ENCODE peak calls at places on chromosomes 7 and 10, in nine cellular contexts. J is OCI-LY7, M is astrocyte of the cerebellum, T is choroid plexus epithelial cell, G is A549, Z is testis, O is heart left ventricle, P is neural progenitor cell, W is foreskin fibroblast. I is an unnamed sample.

GRCh38 chr7:51224811-51225581 is 91.6 kb downstream of the COBL start:
- DNase-seq in J (no peak), M (no peak), T (no peak), G (peak), Z (no peak), O (no peak), P (peak), W (no peak), I (no peak)

GRCh38 chr7:92717601-92717981 is 118.8 kb downstream of the CDK6 start:
- DNase-seq in J (no peak), M (peak), T (no peak), G (no peak), Z (no peak), O (no peak), P (no peak), W (no peak), I (no peak)

GRCh38 chr7:18496336-18496700 is 769 bp downstream of the HDAC9 start:
- DNase-seq in J (no peak), M (no peak), T (peak), G (no peak), Z (no peak), O (no peak), P (no peak), W (no peak), I (no peak)

GRCh38 chr7:108805808-108806397 is 236.2 kb downstream of the DNAJB9 start:
- DNase-seq in J (peak), M (peak), T (peak), G (peak), Z (peak), O (no peak), P (peak), W (peak), I (peak)

GRCh38 chr10:95388539-95388938 is 97.7 kb upstream of the PDLIM1 start:
- DNase-seq in J (no peak), M (no peak), T (no peak), G (no peak), Z (no peak), O (no peak), P (no peak), W (no peak), I (no peak)

GRCh38 chr7:121557034-121557892 is 161.2 kb upstream of the FAM3C start:
- DNase-seq in J (no peak), M (no peak), T (no peak), G (no peak), Z (no peak), O (no peak), P (no peak), W (no peak), I (no peak)

GRCh38 chr7:139341058-139341775 is at the start of gene FMC1:
- DNase-seq in J (peak), M (peak), T (peak), G (peak), Z (peak), O (peak), P (peak), W (peak), I (peak)

GRCh38 chr10:95445223-95445836 is 115.8 kb downstream of the SORBS1 start:
- DNase-seq in J (no peak), M (peak), T (peak), G (peak), Z (peak), O (peak), P (no peak), W (peak), I (no peak)

GRCh38 chr10:117609095-117609821 is 66.7 kb downstream of the EMX2 start:
- DNase-seq in J (no peak), M (peak), T (peak), G (peak), Z (peak), O (no peak), P (no peak), W (peak), I (no peak)

DNA sequence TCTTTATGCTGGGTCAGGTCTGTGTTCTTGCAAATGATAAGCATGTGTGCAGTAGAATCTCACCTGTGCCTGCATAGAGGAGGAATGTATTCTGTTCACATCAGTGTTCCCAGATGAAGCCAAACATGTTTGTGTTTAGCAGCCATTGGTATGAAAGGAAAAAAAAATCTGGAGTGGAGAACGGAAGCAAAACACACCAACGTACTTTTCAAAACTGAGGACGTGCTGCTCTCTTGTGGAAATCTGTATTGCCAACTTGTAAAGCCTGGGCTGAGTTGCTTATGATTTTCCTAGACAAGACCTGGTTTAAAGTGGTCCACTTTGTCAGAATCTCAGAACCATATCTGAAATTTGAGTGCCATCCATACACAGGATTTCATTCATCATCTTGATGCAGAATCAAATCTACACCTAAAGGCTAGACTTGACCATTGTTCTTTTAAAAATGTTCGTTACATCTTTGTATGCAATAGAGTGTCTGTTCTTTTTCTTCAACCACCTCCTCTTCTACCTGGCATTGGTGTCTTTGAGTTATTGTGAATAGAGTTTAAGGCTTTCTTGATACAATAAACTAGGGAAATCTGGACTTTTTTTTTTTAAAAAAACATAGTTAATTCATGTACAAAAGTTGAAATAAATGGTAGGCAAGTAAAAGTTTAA is 367.7 kb downstream of the PHF14 start:
- DNase-seq in J (no peak), M (peak), T (peak), G (no peak), Z (peak), O (no peak), P (peak), W (no peak), I (no peak)
- TF ChIP-seq CTCF in J (peak), M (peak), T (peak), G (peak), Z (no peak), O (peak), P (peak), W (peak), I (no peak)

DNA sequence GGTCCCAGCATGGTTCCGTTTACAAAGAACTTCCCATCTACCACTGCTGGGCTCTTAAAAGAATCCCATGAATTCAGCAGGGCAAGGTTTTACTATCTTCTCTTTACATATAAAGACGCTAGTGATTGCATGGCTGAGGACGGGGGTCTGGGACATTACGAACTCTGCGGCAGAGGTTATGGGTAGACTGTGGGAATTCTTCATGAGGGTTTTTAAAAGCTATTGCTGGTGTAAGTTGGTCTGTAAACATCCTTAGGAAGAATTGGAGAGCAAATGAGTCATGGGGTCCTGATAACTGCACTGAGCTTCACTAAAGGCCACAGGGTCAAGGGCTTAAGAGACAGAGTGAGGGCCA is 53.1 kb upstream of the TMEM72 start:
- DNase-seq in J (no peak), M (no peak), T (no peak), G (no peak), Z (no peak), O (no peak), P (no peak), W (no peak), I (no peak)
- TF ChIP-seq CTCF in J (peak), M (no peak), T (no peak), G (no peak), Z (no peak), O (no peak), P (no peak), W (no peak), I (no peak)

DNA sequence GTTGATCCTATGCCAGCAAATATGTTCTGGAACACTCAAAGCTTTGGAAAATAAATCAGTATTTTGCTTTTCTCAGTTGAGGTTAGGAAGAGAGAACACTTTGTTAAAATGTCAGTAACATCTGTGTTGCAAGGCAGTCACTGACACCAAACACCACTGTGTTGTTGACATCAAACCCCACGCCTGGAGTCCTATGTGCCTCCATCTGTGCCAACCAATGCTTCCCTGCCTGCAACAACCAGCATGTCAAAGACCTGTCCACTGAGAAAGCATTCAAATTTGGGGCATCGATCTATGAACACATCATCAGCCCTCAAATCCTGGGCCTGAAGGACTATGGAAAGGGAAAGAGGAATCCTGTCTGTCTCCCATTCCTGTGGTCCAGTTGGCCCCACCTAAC is 22.7 kb upstream of the INSIG1 start:
- DNase-seq in J (no peak), M (no peak), T (no peak), G (no peak), Z (no peak), O (no peak), P (no peak), W (no peak), I (no peak)
- TF ChIP-seq CTCF in J (no peak), M (no peak), T (no peak), G (no peak), Z (no peak), O (no peak), P (no peak), W (no peak), I (no peak)

DNA sequence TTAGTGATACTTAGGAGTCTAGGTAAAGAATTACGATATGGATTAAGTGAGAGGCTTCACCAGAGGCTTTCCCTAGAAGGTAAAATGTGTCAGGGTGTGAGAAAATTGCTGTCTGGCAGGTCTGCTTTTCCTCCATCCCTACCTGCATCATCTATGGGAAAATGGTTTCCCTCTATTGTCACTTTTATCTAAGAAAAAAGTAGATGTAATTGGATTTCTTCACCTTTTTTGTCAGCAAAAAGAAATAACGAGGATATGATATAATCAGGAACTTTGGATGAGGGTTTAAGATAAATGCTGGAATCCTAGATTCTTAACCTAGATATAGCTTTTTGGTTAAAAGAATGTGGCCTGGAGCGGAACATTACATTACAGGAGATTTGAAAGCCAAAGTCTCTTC is 146.1 kb downstream of the MAGI2 start:
- DNase-seq in J (no peak), M (no peak), T (no peak), G (no peak), Z (no peak), O (no peak), P (no peak), W (no peak), I (no peak)
- TF ChIP-seq CTCF in J (no peak), M (no peak), T (no peak), G (no peak), Z (no peak), O (no peak), P (no peak), W (no peak), I (no peak)

GRCh38 chr7:69018200-69018599 is 580.1 kb upstream of the AUTS2 start:
- DNase-seq in J (peak), M (no peak), T (peak), G (no peak), Z (no peak), O (no peak), P (peak), W (no peak), I (no peak)
- TF ChIP-seq CTCF in J (peak), M (no peak), T (peak), G (no peak), Z (no peak), O (no peak), P (peak), W (no peak), I (no peak)

DNA sequence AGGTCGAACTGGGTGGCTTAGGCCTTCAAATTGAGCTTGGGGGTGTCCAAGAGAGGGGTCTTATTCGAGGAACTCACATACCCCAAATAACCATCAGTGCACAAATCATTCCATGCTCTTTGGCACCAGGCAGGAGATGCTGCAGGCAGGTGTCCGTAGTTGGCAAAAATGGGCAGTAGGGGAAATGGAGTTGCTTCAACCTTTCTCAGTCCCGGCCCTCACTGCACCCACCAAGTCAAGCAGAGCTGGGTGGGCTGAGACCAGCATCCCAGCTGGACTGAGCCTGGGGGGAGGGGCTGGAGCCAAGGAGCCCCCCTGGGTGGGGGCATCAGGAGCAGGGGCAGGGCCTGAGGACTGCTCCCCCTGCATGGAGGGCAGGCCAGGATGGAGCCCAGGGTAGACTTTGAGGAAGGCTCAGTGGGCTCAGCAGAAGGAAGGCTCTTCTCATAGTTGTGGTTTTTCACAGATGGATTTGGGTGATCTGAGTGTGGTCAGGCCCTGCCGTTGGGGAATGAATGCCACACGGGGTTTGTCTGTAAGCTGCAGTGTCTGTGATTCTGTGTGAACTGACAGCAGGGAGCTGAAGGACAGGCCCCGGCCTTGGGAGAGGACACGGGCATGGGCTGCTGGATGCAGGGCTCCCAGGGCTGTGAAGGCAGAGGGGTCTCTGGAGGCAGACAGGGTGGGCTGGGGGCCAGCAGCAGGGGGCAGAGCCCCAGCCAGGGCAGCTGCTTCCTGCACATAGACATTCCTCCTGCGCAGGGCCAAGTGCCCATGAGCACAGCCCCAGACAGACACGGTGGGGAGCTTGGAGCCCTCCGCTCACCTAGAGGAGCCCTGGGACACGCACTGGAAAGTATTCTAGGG is 144.5 kb downstream of the ADCY1 start:
- DNase-seq in J (no peak), M (no peak), T (peak), G (no peak), Z (no peak), O (no peak), P (no peak), W (no peak), I (no peak)
- TF ChIP-seq CTCF in J (no peak), M (no peak), T (no peak), G (no peak), Z (no peak), O (no peak), P (no peak), W (no peak), I (no peak)

GRCh38 chr10:70331160-70331485 is 47.3 kb upstream of the NPFFR1 start:
- DNase-seq in J (no peak), M (no peak), T (no peak), G (no peak), Z (no peak), O (no peak), P (no peak), W (no peak), I (no peak)

GRCh38 chr10:70330671-70331070 is 46.9 kb upstream of the NPFFR1 start:
- DNase-seq in J (no peak), M (peak), T (no peak), G (no peak), Z (no peak), O (no peak), P (no peak), W (no peak), I (no peak)

GRCh38 chr10:70333268-70333667 is 49.2 kb downstream of the LRRC20 start:
- DNase-seq in J (no peak), M (no peak), T (no peak), G (no peak), Z (no peak), O (no peak), P (no peak), W (no peak), I (no peak)

GRCh38 chr10:70328987-70329386 is 45.2 kb upstream of the NPFFR1 start:
- DNase-seq in J (no peak), M (no peak), T (no peak), G (no peak), Z (peak), O (no peak), P (no peak), W (peak), I (no peak)

GRCh38 chr10:70331486-70332268 is 47.9 kb upstream of the NPFFR1 start:
- DNase-seq in J (peak), M (peak), T (peak), G (peak), Z (peak), O (no peak), P (no peak), W (peak), I (peak)
- TF ChIP-seq CTCF in J (peak), M (peak), T (peak), G (no peak), Z (no peak), O (peak), P (no peak), W (peak), I (peak)

GRCh38 chr10:59908808-59909143 is 2.4 kb upstream of the CCDC6 start:
- DNase-seq in J (no peak), M (no peak), T (no peak), G (no peak), Z (no peak), O (no peak), P (no peak), W (peak), I (no peak)
- TF ChIP-seq CTCF in J (no peak), M (no peak), T (no peak), G (no peak), Z (no peak), O (no peak), P (no peak), W (no peak), I (no peak)